ENCODE peak calls at places on chromosomes 6 and 20, in five cellular contexts. P is osteoblast, N is IMR-90, S is cardiac muscle cell, R is spleen. X is an unnamed sample.

GRCh38 chr6:118383924-118384323 is 164.2 kb upstream of the PLN start:
- DNase-seq in R (no peak), P (peak), N (no peak), S (no peak), X (no peak)

GRCh38 chr6:95417856-95418255 is 159.5 kb upstream of the MANEA start:
- DNase-seq in N (no peak), S (no peak), P (no peak), R (no peak), X (no peak)

GRCh38 chr20:9149087-9149486 is 80.2 kb downstream of the PLCB4 start:
- DNase-seq in R (no peak), S (no peak), N (no peak), P (no peak), X (no peak)

GRCh38 chr20:57396212-57396611 is 5.0 kb downstream of the RBM38 start:
- DNase-seq in S (no peak), N (no peak), P (peak), R (peak), X (no peak)

GRCh38 chr6:72524011-72524645 is 97.7 kb upstream of the KCNQ5 start:
- DNase-seq in S (no peak), N (no peak), R (no peak), P (no peak), X (no peak)

GRCh38 chr6:130432838-130433237 is 67.0 kb downstream of the TMEM200A start:
- DNase-seq in R (no peak), P (no peak), N (no peak), S (no peak), X (no peak)

GRCh38 chr6:170174771-170175643 is 115.9 kb downstream of the DLL1 start:
- DNase-seq in S (no peak), R (peak), N (no peak), P (peak), X (peak)

GRCh38 chr6:43029120-43029519 is 7.7 kb downstream of the RRP36 start:
- DNase-seq in R (no peak), P (no peak), N (no peak), S (no peak), X (no peak)

GRCh38 chr6:110064744-110065524 is 86.8 kb downstream of the GPR6 start:
- DNase-seq in S (no peak), P (no peak), N (no peak), R (no peak), X (no peak)

GRCh38 chr6:17703256-17703694 is 3.5 kb downstream of the NUP153 start:
- DNase-seq in S (peak), P (peak), R (no peak), N (peak), X (no peak)

GRCh38 chr20:8536219-8536618 is 404.2 kb downstream of the PLCB1 start:
- DNase-seq in R (no peak), S (no peak), N (no peak), P (no peak), X (no peak)

GRCh38 chr6:70133246-70133645 is 169.6 kb downstream of the COL9A1 start:
- DNase-seq in S (no peak), R (no peak), P (no peak), N (no peak), X (no peak)

GRCh38 chr6:17431581-17431980 is 38.2 kb downstream of the CAP2 start:
- DNase-seq in P (peak), S (no peak), N (peak), R (no peak), X (no peak)

GRCh38 chr6:21748343-21749063 is 155.0 kb downstream of the SOX4 start:
- DNase-seq in N (peak), R (no peak), S (peak), P (no peak), X (no peak)

GRCh38 chr6:130365166-130366010 is 429 bp upstream of the TMEM200A start:
- DNase-seq in N (peak), S (peak), P (peak), R (peak), X (peak)

GRCh38 chr6:26485401-26485800 is 14.7 kb upstream of the BTN1A1 start:
- DNase-seq in P (no peak), R (no peak), S (no peak), N (no peak), X (no peak)

GRCh38 chr6:4388675-4389074 is 253.3 kb upstream of the ECI2 start:
- DNase-seq in S (no peak), P (no peak), R (no peak), N (no peak), X (no peak)

GRCh38 chr6:14365393-14365792 is 247.8 kb downstream of the CD83 start:
- DNase-seq in R (no peak), N (peak), S (peak), P (no peak), X (no peak)

GRCh38 chr6:91970700-91971099 is 1383.8 kb upstream of the MAP3K7 start:
- DNase-seq in S (no peak), R (no peak), N (no peak), P (no peak), X (no peak)

GRCh38 chr6:26555505-26556262 is 17.5 kb downstream of the HMGN4 start:
- DNase-seq in N (peak), R (no peak), P (no peak), S (peak), X (no peak)

GRCh38 chr20:36234771-36235320 is 1.4 kb upstream of the AAR2 start:
- DNase-seq in P (no peak), N (no peak), R (no peak), S (no peak), X (no peak)
- TF ChIP-seq CTCF in P (no peak), N (no peak), R (no peak), S (no peak), X (no peak)

GRCh38 chr20:25327521-25328235 is 63.0 kb downstream of the ABHD12 start:
- DNase-seq in R (no peak), S (no peak), P (no peak), N (peak), X (no peak)
- H3K27ac ChIP-seq in R (no peak), S (no peak), P (peak), N (no peak), X (no peak)

GRCh38 chr20:43658068-43658722 is 8.7 kb upstream of the MYBL2 start:
- DNase-seq in P (peak), R (peak), N (peak), S (peak), X (no peak)

GRCh38 chr20:43655937-43656336 is 11.0 kb upstream of the MYBL2 start:
- DNase-seq in S (no peak), P (no peak), R (peak), N (no peak), X (no peak)

GRCh38 chr20:43662943-43663655 is 3.8 kb upstream of the MYBL2 start:
- DNase-seq in N (peak), R (peak), P (peak), S (no peak), X (no peak)

GRCh38 chr20:43653966-43654365 is 12.9 kb upstream of the MYBL2 start:
- DNase-seq in N (no peak), R (no peak), P (no peak), S (no peak), X (no peak)

DNA sequence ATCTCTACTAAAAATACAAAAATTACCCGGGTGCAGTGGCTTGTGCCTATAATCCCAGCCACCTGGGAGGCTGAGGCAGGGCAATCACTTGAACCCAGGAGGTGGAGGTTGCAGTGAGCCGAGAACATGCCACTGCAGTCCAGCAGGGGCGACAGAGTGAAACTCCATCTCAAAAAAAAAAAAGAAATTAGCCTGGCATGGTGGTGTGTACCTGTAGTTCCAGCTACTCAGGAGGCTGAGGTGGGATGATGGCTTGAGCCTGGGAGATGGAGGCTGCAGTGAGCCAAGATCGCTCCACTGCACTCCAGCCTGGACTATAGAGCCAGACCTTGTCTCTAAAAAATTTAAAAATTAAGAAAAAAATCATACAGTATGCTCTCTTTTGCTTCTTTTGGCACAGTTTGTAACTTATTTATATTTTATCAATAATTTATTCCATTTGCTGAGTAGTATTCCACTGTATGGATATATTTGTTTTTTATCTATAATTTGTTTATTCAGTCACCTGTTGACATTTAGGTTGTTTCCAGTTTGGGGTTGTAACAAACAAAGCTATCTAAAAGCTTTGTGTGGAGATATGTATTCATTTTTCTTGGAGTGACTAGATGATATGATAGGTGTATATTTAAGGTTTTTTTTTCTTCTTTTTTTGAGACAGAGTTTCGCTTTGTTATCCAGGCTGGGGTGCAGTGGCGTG is 8.0 kb upstream of the MYBL2 start:
- DNase-seq in P (no peak), R (no peak), S (no peak), N (no peak), X (no peak)
- TF ChIP-seq CTCF in P (no peak), R (no peak), S (no peak), N (no peak), X (no peak)

GRCh38 chr6:2140438-2141128 is 104.8 kb downstream of the GMDS start:
- DNase-seq in S (no peak), P (no peak), R (no peak), N (no peak), X (no peak)
- H3K27ac ChIP-seq in S (no peak), P (no peak), R (no peak), N (no peak), X (no peak)

GRCh38 chr20:43341541-43341940 is 116.2 kb upstream of the SRSF6 start:
- DNase-seq in R (no peak), S (no peak), N (no peak), P (no peak), X (no peak)
- TF ChIP-seq CTCF in R (no peak), S (no peak), N (no peak), P (no peak), X (no peak)

DNA sequence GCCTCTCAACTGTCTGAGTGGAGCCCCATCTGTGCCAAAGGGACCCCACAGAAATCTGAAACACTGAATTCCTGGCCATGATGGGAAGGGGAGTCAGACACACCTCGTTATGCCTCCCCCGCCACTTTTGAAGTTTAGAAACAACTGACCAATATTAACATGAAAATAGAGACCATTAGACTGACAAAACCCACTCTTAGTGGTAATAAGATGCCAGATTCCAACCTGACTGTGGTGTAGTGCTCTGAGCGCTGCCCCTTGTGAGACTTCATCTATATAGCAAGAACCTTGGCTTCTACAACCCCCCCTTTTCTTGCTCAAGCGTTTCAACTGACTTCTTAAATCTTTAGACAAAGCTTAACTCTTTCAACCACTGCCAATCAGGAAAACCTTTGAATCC is 46.1 kb upstream of the UNC93A start:
- DNase-seq in N (no peak), P (no peak), S (no peak), R (no peak), X (no peak)
- H3K27ac ChIP-seq in N (no peak), P (no peak), S (no peak), R (no peak), X (no peak)

DNA sequence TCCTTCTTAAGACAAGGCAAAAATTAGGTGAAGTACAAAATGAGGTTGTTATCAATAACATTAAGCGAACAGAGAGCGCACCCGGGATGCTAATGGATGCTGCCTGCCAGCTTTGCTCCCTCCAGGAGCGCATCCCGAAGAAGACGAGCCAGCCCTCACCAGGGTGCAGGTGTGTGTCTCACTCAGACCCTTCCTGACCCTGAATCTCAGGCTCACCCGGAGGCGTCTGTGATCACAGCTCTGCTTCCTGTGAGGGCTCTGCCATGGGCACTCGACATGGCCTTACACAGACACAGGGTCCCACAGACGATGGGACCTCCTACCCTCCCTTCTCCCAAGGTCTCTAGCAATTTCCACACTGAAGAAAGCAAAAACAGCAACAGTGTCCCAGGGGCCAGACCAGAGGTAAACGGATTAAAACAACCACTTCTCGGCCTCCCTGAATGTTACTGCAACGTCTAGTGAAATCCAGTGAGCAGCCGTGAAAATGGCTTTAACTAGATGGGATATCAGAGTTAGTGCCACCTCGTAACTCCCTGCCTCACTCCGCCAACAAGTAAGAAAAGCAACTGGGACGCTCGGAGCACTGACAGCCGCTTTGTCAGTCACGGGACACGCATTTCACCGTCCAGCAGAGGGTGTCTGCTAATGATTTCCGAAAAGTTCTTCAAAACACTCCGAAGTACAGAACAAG is 11.7 kb downstream of the ZBTB46 start:
- DNase-seq in P (peak), N (peak), R (no peak), S (peak), X (no peak)
- TF ChIP-seq CTCF in P (peak), N (peak), R (no peak), S (peak), X (no peak)

X was measured in coronary artery.